ENCODE peak calls at places on chromosome 2, in five cellular contexts. M is H1, I is right lobe of liver, T is A549, A is prostate gland. N is an unnamed sample.

GRCh38 chr2:27081984-27082772 is 3.8 kb downstream of the EMILIN1 start:
- DNase-seq in M (no peak), I (no peak), T (no peak), A (no peak), N (no peak)

GRCh38 chr2:222404126-222404891 is 20.0 kb upstream of the SGPP2 start:
- DNase-seq in M (no peak), I (peak; percentile 24), T (no peak), A (no peak), N (peak; percentile 22)

GRCh38 chr2:120442923-120443571 is 97.1 kb downstream of the INHBB start:
- DNase-seq in M (peak; percentile 94), I (peak; percentile 60), T (no peak), A (peak; percentile 85), N (peak; percentile 91)

GRCh38 chr2:45166229-45166890 is 157.1 kb upstream of the SIX2 start:
- DNase-seq in M (no peak), I (no peak), T (no peak), A (no peak), N (no peak)

GRCh38 chr2:204681412-204681811 is 136.1 kb downstream of the PARD3B start:
- DNase-seq in M (no peak), I (no peak), T (no peak), A (no peak), N (no peak)

GRCh38 chr2:16260041-16260440 is 319.7 kb downstream of the MYCN start:
- DNase-seq in M (no peak), I (no peak), T (no peak), A (no peak), N (no peak)

GRCh38 chr2:161981016-161981415 is 93.0 kb downstream of the DPP4 start:
- DNase-seq in M (no peak), I (no peak), T (no peak), A (no peak), N (no peak)

GRCh38 chr2:47751856-47752414 is 31.0 kb upstream of the MSH6 start:
- DNase-seq in M (no peak), I (no peak), T (no peak), A (no peak), N (no peak)

GRCh38 chr2:96631804-96632435 is 6.2 kb downstream of the KANSL3 start:
- DNase-seq in M (no peak), I (no peak), T (no peak), A (no peak), N (no peak)

GRCh38 chr2:11104794-11105660 is 50.2 kb upstream of the SLC66A3 start:
- DNase-seq in M (no peak), I (no peak), T (no peak), A (no peak), N (peak; percentile 11)

GRCh38 chr2:98175811-98176210 is 88.8 kb downstream of the VWA3B start:
- DNase-seq in M (no peak), I (no peak), T (no peak), A (peak; percentile 20), N (no peak)

GRCh38 chr2:219230201-219230540 is 565 bp downstream of the ANKZF1 start:
- DNase-seq in M (peak; percentile 56), I (peak; percentile 75), T (no peak), A (peak; percentile 53), N (peak; percentile 60)

GRCh38 chr2:165953655-165954606 is at the start of gene TTC21B:
- DNase-seq in M (peak; percentile 94), I (peak; percentile 97), T (peak; percentile 74), A (peak; percentile 94), N (peak; percentile 96)
- TF ChIP-seq POLR2A in M (peak; percentile 66), I (peak; percentile 86), T (peak; percentile 52), A (peak; percentile 61), N (no peak)

DNA sequence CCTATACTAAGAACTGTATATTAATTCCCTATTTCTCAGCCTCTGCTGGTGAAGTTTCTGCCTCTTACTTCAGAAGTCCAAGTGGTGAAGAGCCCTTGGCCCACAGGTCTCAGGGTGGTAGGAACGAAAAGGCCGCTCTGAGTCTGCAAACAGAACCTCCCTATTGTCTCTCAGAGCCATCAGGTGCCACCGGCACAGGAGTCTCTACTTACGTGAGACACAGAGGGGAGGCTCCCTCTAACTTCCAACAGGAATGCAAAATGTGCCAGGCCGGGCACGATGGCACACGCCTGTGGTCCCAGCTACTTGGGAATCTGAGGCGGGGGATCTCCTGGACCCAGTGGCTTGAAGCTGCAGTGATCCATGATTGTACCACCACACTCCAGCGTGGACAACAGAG is 143.0 kb downstream of the TPO start:
- DNase-seq in M (no peak), I (no peak), T (no peak), A (no peak), N (no peak)
- H3K27ac ChIP-seq in M (no peak overlapping the region), I (no peak overlapping the region), T (no peak overlapping the region), A (no peak overlapping the region), N (no peak overlapping the region)

GRCh38 chr2:70728128-70728527 is 39.9 kb downstream of the ADD2 start:
- DNase-seq in M (peak; percentile 72), I (no peak), T (no peak), A (no peak), N (no peak)
- TF ChIP-seq CTCF in M (no peak), I (no peak), T (no peak), A (no peak), N (no peak)

GRCh38 chr2:236550298-236550697 is 19.3 kb upstream of the ACKR3 start:
- DNase-seq in M (no peak), I (no peak), T (no peak), A (no peak), N (no peak)

GRCh38 chr2:236551843-236552542 is 17.6 kb upstream of the ACKR3 start:
- DNase-seq in M (no peak), I (no peak), T (no peak), A (no peak), N (no peak)

GRCh38 chr2:236549165-236549564 is 20.5 kb upstream of the ACKR3 start:
- DNase-seq in M (no peak), I (no peak), T (no peak), A (no peak), N (no peak)

GRCh38 chr2:236552586-236552985 is 17.0 kb upstream of the ACKR3 start:
- DNase-seq in M (no peak), I (no peak), T (no peak), A (no peak), N (no peak)

DNA sequence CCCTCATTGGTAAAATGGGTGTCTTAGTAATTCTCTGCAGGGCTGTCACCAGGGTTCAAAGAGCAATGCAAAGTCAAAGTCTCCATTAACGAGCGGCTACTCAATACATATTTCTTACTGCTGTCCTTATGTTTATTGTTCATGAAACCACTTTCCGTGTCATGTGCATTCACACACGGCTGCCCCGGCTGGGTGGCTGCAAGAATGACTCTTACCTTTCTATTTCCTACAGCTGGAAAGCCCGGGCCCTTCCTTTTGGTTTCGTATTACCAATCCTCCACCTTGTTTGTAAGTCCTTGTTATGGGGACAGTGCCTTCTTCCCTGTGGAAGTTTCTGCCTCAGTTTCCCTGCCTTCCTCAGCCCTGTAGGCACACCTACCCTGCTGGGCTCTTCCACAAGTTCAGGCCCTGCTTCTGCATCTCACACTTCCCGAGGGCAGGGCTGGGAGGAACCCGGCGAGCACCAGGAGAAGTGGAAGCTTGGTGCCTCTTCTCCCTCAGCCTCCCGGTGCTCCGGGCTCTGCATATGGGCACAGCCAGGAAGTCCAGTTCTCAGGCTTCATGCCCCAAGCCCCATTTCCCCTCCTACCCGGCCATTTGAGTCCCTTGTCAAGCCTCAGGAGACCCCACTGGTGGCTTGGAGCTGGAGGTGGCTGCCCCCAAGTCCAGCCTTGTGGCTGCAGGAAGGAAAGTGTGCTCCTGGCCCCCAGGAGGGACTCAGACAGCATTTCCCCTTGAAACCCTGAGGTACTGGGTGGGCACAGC is 18.7 kb upstream of the ACKR3 start:
- DNase-seq in M (no peak), I (no peak), T (no peak), A (no peak), N (no peak)
- TF ChIP-seq POLR2A in M (no peak), I (no peak), T (no peak), A (no peak), N (no peak)

GRCh38 chr2:237160271-237160934 is 74.7 kb downstream of the COPS8 start:
- DNase-seq in M (no peak), I (no peak), T (no peak), A (no peak), N (no peak)
- H3K27ac ChIP-seq in M (no peak overlapping the region), I (no peak overlapping the region), T (no peak overlapping the region), A (peak overlapping the region; percentile 9), N (peak overlapping the region; percentile 76)

DNA sequence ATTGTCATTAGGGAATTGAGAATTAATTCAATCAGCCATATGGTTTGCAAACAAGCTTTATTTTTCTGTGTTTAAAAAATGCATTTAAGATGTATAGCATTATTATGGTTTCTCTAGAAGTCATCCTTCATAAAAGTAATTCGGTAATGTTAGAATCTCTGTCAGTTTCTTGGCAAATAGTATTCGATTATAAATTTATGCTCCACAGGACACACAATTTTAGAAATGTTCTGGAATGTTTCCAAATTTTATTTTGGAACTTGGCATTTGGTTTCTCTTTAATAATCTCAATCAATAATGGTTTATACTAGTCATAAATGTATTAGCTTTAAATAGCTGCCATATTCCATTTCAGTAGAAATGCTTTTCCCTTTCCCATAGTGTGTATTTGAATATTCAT is 156.4 kb downstream of the PLCL1 start:
- DNase-seq in M (no peak), I (no peak), T (no peak), A (no peak), N (no peak)
- TF ChIP-seq CTCF in M (no peak), I (no peak), T (no peak), A (no peak), N (no peak)

DNA sequence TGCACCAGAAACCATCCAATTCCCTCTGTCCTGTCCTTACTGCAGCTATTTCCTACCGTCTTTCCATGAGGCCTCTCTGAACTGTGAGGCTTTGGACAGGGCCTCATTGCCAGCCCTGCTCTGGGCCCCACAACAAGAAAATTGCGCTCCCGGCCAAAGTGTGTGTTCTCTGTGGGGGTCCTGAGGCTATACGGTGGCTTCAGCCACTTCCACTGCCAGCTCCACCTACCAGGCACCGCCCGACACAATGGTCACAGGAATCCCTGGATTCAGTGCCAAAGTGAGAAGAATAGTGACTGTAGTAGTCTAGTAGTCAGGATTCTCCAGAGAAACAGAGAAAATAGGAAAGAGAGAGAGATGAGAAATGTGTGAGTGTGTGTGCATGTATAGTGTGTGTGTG is 140.2 kb downstream of the IRS1 start:
- DNase-seq in M (no peak), I (no peak), T (no peak), A (no peak), N (no peak)
- TF ChIP-seq POLR2A in M (no peak), I (no peak), T (no peak), A (no peak), N (no peak)

DNA sequence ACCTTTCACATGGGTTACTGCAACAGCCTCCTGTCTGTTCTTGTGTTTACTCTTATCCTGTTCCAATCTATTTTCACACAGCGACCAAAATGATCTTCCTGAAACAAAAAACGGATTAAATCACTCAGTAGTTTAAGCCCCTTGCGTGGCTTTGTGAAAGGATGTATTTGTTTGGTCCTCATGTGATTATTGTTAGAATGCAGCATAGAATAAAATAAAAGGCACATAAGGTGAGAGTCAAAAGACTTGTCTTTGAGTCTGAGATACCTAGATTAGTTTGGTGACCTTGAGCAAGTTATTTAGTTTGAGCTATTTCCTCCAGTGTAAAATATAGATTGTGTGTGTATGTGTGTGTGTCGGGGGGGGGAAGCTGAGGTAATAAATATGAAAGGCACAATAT is 72.4 kb downstream of the EML4 start:
- DNase-seq in M (no peak), I (no peak), T (no peak), A (no peak), N (no peak)
- H3K27ac ChIP-seq in M (no peak overlapping the region), I (no peak overlapping the region), T (no peak overlapping the region), A (no peak overlapping the region), N (no peak overlapping the region)

N was measured in testis.